ENCODE peak calls at places on chromosomes 4 and X, in ten cellular contexts. M, Z, B, D, A, U, K, X, Q and L are unnamed samples.

GRCh38 chr4:95549246-95550138 is 719 bp upstream of the UNC5C start:
- DNase-seq in K (no peak), Z (peak), A (peak), D (peak), B (no peak), X (peak), U (no peak), Q (peak), M (peak), L (no peak)

GRCh38 chr4:4488405-4489404 is 53.1 kb downstream of the STX18 start:
- DNase-seq in Z (peak), M (peak), Q (peak), D (no peak), A (peak), K (peak), U (peak), X (peak), B (peak), L (no peak)

GRCh38 chr4:67935888-67936287 is 27.4 kb downstream of the TMPRSS11A start:
- DNase-seq in D (no peak), X (no peak), B (no peak), U (no peak), K (no peak), A (no peak), Z (no peak), M (no peak), Q (no peak), L (no peak)

GRCh38 chr4:22482250-22483127 is 33.4 kb downstream of the ADGRA3 start:
- DNase-seq in K (no peak), M (no peak), D (no peak), X (no peak), A (no peak), Q (no peak), B (no peak), U (no peak), Z (no peak), L (no peak)

GRCh38 chr4:69830529-69831269 is 29.2 kb downstream of the SULT1E1 start:
- DNase-seq in B (no peak), U (no peak), A (peak), D (no peak), Q (peak), Z (no peak), K (no peak), X (no peak), M (peak), L (no peak)

GRCh38 chr4:120331486-120332281 is 265.0 kb upstream of the MAD2L1 start:
- DNase-seq in Z (no peak), X (no peak), U (no peak), M (no peak), A (no peak), K (no peak), D (no peak), Q (no peak), B (no peak), L (no peak)

GRCh38 chr4:7792616-7793015 is 147.0 kb downstream of the AFAP1 start:
- DNase-seq in A (no peak), X (no peak), Q (peak), K (no peak), D (no peak), Z (no peak), B (no peak), M (no peak), U (no peak), L (no peak)

GRCh38 chrX:19883878-19884277 is 3.5 kb downstream of the SH3KBP1 start:
- DNase-seq in K (no peak), A (no peak), U (no peak), Q (no peak), X (no peak), B (peak), Z (no peak), M (no peak), D (peak), L (no peak)

GRCh38 chr4:10831727-10832408 is 147.3 kb upstream of the CLNK start:
- DNase-seq in X (no peak), U (no peak), Z (no peak), A (no peak), M (no peak), Q (no peak), D (no peak), B (no peak), K (no peak), L (no peak)

GRCh38 chrX:7132335-7133035 is 15.0 kb upstream of the STS start:
- DNase-seq in X (peak), Z (peak), K (no peak), A (peak), U (no peak), Q (peak), M (no peak), B (peak), D (peak), L (no peak)

GRCh38 chr4:70443329-70443728 is 28.7 kb upstream of the MUC7 start:
- DNase-seq in D (no peak), A (no peak), Z (no peak), X (no peak), B (no peak), M (no peak), K (no peak), U (no peak), Q (no peak), L (no peak)

GRCh38 chr4:31995943-31996901 is 1276.1 kb downstream of the PCDH7 start:
- DNase-seq in M (no peak), U (no peak), Q (no peak), B (no peak), A (no peak), X (no peak), D (no peak), Z (no peak), K (no peak), L (no peak)

GRCh38 chrX:30690330-30690729 is 37.1 kb downstream of the GK start:
- DNase-seq in M (no peak), U (no peak), Q (peak), K (no peak), B (no peak), Z (no peak), D (no peak), A (no peak), X (peak), L (no peak)

GRCh38 chrX:149950681-149951080 is 12.4 kb upstream of the EOLA2 start:
- DNase-seq in X (peak), Z (no peak), U (no peak), K (no peak), Q (peak), M (no peak), A (peak), D (no peak), B (no peak), L (no peak)

GRCh38 chr4:148901075-148901705 is 459.0 kb upstream of the NR3C2 start:
- DNase-seq in U (no peak), M (no peak), Z (no peak), B (no peak), K (no peak), X (no peak), A (no peak), Q (no peak), D (no peak), L (no peak)

GRCh38 chr4:185924458-185924857 is 112.5 kb upstream of the SORBS2 start:
- DNase-seq in K (no peak), D (no peak), M (no peak), U (no peak), X (no peak), Z (no peak), Q (no peak), A (no peak), B (no peak), L (no peak)

GRCh38 chr4:64068096-64068495 is 341.2 kb downstream of the TECRL start:
- DNase-seq in B (no peak), U (no peak), Z (no peak), D (no peak), X (no peak), M (no peak), Q (no peak), K (no peak), A (no peak), L (no peak)

GRCh38 chrX:100600340-100600739 is 15.6 kb downstream of the TNMD start:
- DNase-seq in Z (no peak), K (no peak), D (no peak), X (no peak), M (no peak), B (no peak), U (no peak), Q (no peak), A (no peak), L (no peak)

GRCh38 chrX:79080131-79080530 is 64.4 kb upstream of the GPR174 start:
- DNase-seq in M (no peak), X (no peak), Q (peak), D (no peak), K (no peak), B (no peak), Z (no peak), U (no peak), A (no peak), L (no peak)

GRCh38 chr4:102438873-102439614 is 62.1 kb upstream of the NFKB1 start:
- DNase-seq in U (no peak), Z (no peak), D (no peak), B (no peak), K (no peak), A (peak), Q (peak), X (peak), M (no peak), L (no peak)

GRCh38 chr4:181971973-181972372 is 271.2 kb upstream of the TENM3 start:
- DNase-seq in D (no peak), U (no peak), K (no peak), Z (no peak), A (no peak), M (no peak), B (no peak), X (peak), Q (peak), L (no peak)

GRCh38 chr4:65416875-65417274 is 253.4 kb downstream of the EPHA5 start:
- DNase-seq in D (no peak), Q (peak), B (no peak), K (no peak), U (no peak), X (no peak), M (peak), A (no peak), Z (peak), L (no peak)

GRCh38 chrX:13899607-13900006 is 82.7 kb upstream of the GPM6B start:
- DNase-seq in B (no peak), U (no peak), Z (peak), X (peak), D (no peak), M (no peak), Q (peak), K (peak), A (peak), L (no peak)
- TF ChIP-seq CTCF in B (no peak), U (no peak), Z (no peak), X (no peak), D (no peak), M (no peak), Q (no peak), K (no peak), A (no peak), L (no peak)

DNA sequence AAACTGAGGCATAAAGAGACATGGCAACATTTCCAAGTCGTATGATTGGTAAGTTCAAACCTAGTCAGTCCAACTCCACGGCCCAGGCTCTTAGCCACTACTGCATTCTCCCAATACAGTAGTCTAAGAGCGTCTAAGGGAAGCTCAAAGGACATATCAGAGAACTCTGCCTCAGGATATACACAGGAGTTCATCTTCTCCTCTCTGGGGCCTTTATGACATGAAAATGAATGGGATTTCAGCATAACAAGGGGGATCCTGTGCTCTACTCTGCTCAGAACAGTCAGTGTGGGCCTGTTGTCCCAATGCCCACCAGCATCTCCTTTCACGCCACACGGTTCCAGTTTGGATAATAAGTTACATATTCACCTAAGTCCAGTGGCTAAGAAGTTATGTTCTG is 4.2 kb downstream of the GASK1B start:
- DNase-seq in D (no peak), U (no peak), B (no peak), X (no peak), K (no peak), A (no peak), Z (no peak), M (no peak), Q (no peak), L (no peak)
- H3K27ac ChIP-seq in D (no peak), U (no peak), B (no peak), X (no peak), K (peak), A (peak), Z (no peak), M (no peak), Q (no peak), L (peak)

GRCh38 chr4:165678236-165678960 is 194.6 kb upstream of the TLL1 start:
- DNase-seq in U (no peak), D (no peak), B (no peak), X (no peak), K (no peak), Z (no peak), Q (no peak), A (no peak), M (no peak), L (no peak)
- TF ChIP-seq CTCF in U (no peak), D (no peak), B (no peak), X (no peak), K (no peak), Z (no peak), Q (no peak), A (no peak), M (no peak), L (no peak)

DNA sequence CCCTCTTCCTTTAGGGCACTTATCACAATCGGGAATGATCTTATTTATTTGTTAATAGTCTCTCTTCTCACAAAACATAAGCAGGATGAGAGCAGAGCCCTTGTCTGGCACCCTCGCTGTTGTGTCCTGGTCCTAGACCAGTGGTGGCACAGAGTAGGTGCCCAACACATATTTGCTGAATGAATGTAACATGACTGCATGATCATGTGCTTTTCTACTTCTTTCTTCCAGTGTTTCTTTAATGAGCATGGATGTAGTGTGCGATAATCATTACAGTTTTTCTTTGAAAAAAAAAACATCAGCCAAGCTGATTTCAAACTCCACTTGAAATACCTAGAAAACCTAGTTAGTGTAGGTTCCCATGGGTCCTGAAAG is 164.1 kb downstream of the CHIC2 start:
- DNase-seq in Z (no peak), M (no peak), X (no peak), A (no peak), K (no peak), Q (no peak), D (no peak), B (no peak), U (no peak), L (no peak)
- H3K27ac ChIP-seq in Z (no peak), M (no peak), X (peak), A (no peak), K (peak), Q (no peak), D (peak), B (no peak), U (no peak), L (peak)

DNA sequence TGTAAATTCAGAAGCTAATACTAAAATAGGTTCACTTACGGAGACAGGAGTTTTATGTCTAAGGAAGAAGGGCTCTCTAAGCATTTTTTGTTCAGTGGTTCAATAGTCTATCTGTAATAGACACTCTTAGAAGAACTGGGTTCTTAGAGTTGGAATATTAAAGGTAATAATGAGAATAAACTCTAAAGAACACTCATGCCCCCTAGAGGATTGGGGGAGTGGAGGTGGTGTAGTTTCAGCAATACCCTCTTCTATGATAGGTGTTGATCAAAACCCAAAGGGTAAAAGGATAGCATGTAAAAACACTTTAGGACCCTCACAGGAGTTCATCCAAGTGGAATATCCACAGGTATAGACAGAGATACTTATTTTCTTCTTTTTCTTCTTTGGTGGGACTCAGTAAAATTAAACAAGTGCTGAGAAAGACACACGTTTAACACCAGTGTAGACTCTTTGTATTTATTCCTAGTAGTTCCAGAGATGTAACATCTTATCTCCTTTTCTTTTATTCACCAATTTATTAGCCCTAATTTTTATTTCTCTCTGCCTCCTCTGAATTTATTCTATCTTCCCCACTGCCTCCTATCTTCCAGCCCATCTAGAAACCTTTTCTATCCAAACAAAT is 25.7 kb upstream of the MND1 start:
- DNase-seq in D (no peak), Z (no peak), K (no peak), M (no peak), U (no peak), X (peak), B (no peak), A (peak), Q (peak), L (no peak)
- TF ChIP-seq CTCF in D (peak), Z (peak), K (peak), M (peak), U (no peak), X (peak), B (peak), A (no peak), Q (peak), L (peak)

GRCh38 chr4:75673959-75674328 is 733 bp upstream of the G3BP2 start:
- DNase-seq in Z (no peak), X (no peak), A (no peak), U (no peak), B (no peak), K (no peak), Q (peak), M (no peak), D (no peak), L (no peak)
- H3K27ac ChIP-seq in Z (peak), X (peak), A (peak), U (peak), B (peak), K (peak), Q (peak), M (peak), D (peak), L (peak)

DNA sequence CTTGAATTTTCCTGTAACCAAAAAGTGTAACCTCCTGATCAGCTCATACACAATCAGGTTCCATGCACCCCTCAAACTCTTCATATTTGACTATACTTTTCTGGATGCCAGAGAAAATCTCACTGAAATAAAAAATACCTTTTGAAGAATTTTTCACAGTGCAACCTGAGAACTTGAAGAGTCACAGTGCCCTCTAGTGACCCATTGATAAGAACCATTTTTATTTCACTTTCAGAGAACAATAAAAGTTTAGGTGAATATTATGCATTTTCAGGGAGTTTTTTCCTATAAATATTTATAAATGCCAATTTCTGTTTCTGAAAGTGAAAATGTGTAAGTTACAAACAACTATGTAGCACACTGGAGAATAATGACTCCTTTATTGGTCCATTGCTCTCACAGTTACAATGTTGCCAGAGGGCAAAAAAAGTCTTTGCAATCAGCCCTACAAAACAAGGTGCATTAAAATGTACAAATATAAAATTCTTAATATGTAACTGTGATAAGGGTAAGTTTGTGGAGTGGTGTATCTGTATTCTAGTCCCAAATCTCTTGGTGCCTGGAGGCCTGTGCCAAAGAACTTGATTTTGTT is 153.6 kb upstream of the INTU start:
- DNase-seq in X (peak), B (no peak), Z (no peak), U (no peak), D (no peak), K (no peak), A (no peak), M (no peak), Q (peak), L (no peak)
- TF ChIP-seq CTCF in X (peak), B (no peak), Z (no peak), U (peak), D (peak), K (peak), A (no peak), M (peak), Q (peak), L (peak)

GRCh38 chr4:1043162-1043561 is 31.7 kb downstream of the FGFRL1 start:
- DNase-seq in K (no peak), X (no peak), M (no peak), D (no peak), Q (no peak), B (no peak), Z (no peak), U (no peak), A (no peak), L (no peak)
- H3K27ac ChIP-seq in K (peak), X (peak), M (no peak), D (no peak), Q (no peak), B (no peak), Z (no peak), U (no peak), A (no peak), L (no peak)